ENCODE peak calls at places on chromosomes 11 and 22, in five cellular contexts. I, V, S, G and K are unnamed samples. For H3K27me3, the result is how much of the 10 kb centered on the place peaks cover.

GRCh38 chr11:65169164-65169641 is 830 bp upstream of the SPDYC start:
- DNase-seq in V (no peak), I (peak), S (peak), G (no peak), K (no peak)

GRCh38 chr22:19984201-19984753 is 32.3 kb downstream of the ARVCF start:
- DNase-seq in G (no peak), I (peak), S (peak), V (peak), K (peak)

GRCh38 chr11:64969209-64969608 is 2.7 kb downstream of the MAJIN start:
- DNase-seq in G (no peak), I (peak), V (no peak), S (peak), K (peak)

GRCh38 chr22:35742342-35743100 is 24.8 kb downstream of the APOL5 start:
- DNase-seq in I (peak), G (no peak), S (peak), V (peak), K (peak)

GRCh38 chr22:26770624-26771023 is 113.2 kb downstream of the MIAT start:
- DNase-seq in I (peak), G (no peak), V (no peak), S (no peak), K (no peak)

GRCh38 chr22:40215266-40215665 is 37.5 kb downstream of the TNRC6B start:
- DNase-seq in S (peak), V (no peak), I (no peak), G (no peak), K (peak)

GRCh38 chr11:116929393-116930090 is 92.1 kb upstream of the APOA1 start:
- DNase-seq in V (no peak), G (no peak), I (peak), S (peak), K (no peak)

GRCh38 chr11:96748639-96749370 is 359.0 kb downstream of the JRKL start:
- DNase-seq in S (peak), G (no peak), V (no peak), I (no peak), K (peak)

GRCh38 chr11:76707293-76707825 is 36.8 kb upstream of the LRRC32 start:
- DNase-seq in S (no peak), V (no peak), I (no peak), G (no peak), K (no peak)
- TF ChIP-seq CTCF in S (no peak), V (no peak), I (no peak), G (no peak), K (no peak)

GRCh38 chr22:28730146-28730545 is 11.5 kb downstream of the CHEK2 start:
- DNase-seq in S (no peak), G (no peak), V (no peak), I (no peak), K (no peak)

GRCh38 chr22:28728621-28729313 is 12.9 kb downstream of the CHEK2 start:
- DNase-seq in G (no peak), S (no peak), V (no peak), I (no peak), K (no peak)

DNA sequence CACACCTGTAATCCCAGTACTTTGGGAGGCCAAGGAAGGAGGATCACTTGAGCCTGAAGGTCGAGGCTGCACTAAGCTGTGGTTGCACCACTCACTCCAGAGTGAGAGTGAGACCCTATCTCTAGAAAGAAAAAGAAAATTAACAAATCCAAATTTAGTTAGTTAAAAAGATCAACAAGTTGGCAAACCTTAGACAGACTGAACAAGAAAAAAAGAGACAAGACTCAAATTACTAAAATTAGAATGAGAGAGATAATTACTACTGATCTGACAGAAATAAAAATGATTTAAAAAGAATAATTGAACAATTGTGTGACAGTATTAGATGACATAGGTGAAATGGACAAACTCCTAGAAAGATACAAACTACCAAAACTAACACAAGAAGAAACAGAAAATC is 13.6 kb downstream of the CHEK2 start:
- DNase-seq in S (no peak), G (no peak), V (no peak), I (no peak), K (no peak)
- H3K27me3 ChIP-seq in S (under half), G (under half), V (under half), I (under half), K (under half)

GRCh38 chr11:77184136-77184860 is 56.3 kb downstream of the MYO7A start:
- DNase-seq in V (no peak), G (no peak), I (no peak), S (no peak), K (no peak)
- TF ChIP-seq CTCF in V (no peak), G (no peak), I (no peak), S (no peak), K (no peak)

GRCh38 chr11:84413547-84413946 is 1127.4 kb upstream of the CCDC90B start:
- DNase-seq in V (no peak), I (no peak), G (no peak), S (no peak), K (no peak)
- H3K27me3 ChIP-seq in V (under half), I (under half), G (under half), S (under half), K (under half)